ENCODE peak calls at places on chromosomes 12 and 14, in eight cellular contexts. O is fibroblast of mammary gland, H is cardiac fibroblast, G is tibial artery, T is choroid plexus epithelial cell, D is myocyte, K is heart left ventricle, Z is transverse colon. W is an unnamed sample.
A peak's percentile ranks its signal among the peaks of the same experiment; 100 is the strongest.

GRCh38 chr12:7989827-7990491 is 42.6 kb upstream of the FOXJ2 start:
- DNase-seq in O (no peak), H (peak; percentile 19), G (peak; percentile 63), T (no peak), D (no peak), K (peak; percentile 30), Z (peak; percentile 21), W (no peak)

GRCh38 chr12:25256826-25257225 is 6.1 kb upstream of the KRAS start:
- DNase-seq in O (no peak), H (no peak), G (no peak), T (no peak), D (no peak), K (no peak), Z (no peak), W (no peak)

GRCh38 chr14:21264025-21264801 is 5.0 kb downstream of the HNRNPC start:
- DNase-seq in O (peak; percentile 92), H (peak; percentile 87), G (no peak), T (peak; percentile 88), D (no peak), K (no peak), Z (no peak), W (peak; percentile 69)

GRCh38 chr12:132675753-132676152 is 11.4 kb downstream of the POLE start:
- DNase-seq in O (no peak), H (no peak), G (no peak), T (no peak), D (no peak), K (no peak), Z (peak; percentile 70), W (no peak)

GRCh38 chr12:3445127-3445978 is 45.6 kb upstream of the PRMT8 start:
- DNase-seq in O (no peak), H (no peak), G (no peak), T (no peak), D (no peak), K (no peak), Z (peak; percentile 16), W (no peak)

GRCh38 chr14:56195219-56195618 is 77.0 kb downstream of the PELI2 start:
- DNase-seq in O (no peak), H (no peak), G (no peak), T (peak; percentile 8), D (no peak), K (no peak), Z (no peak), W (peak; percentile 26)

GRCh38 chr12:102427542-102427923 is 52.8 kb downstream of the IGF1 start:
- DNase-seq in O (no peak), H (no peak), G (no peak), T (no peak), D (peak; percentile 13), K (peak; percentile 39), Z (no peak), W (no peak)

GRCh38 chr14:73238262-73238852 is 1.1 kb downstream of the PAPLN start:
- DNase-seq in O (peak; percentile 82), H (peak; percentile 75), G (peak; percentile 22), T (peak; percentile 94), D (peak; percentile 79), K (no peak), Z (no peak), W (peak; percentile 58)

GRCh38 chr12:15274561-15274967 is 47.7 kb upstream of the PTPRO start:
- DNase-seq in O (peak; percentile 88), H (peak; percentile 73), G (no peak), T (peak; percentile 65), D (no peak), K (no peak), Z (peak; percentile 41), W (peak; percentile 30)

GRCh38 chr14:96631030-96631429 is 128.8 kb downstream of the PAPOLA start:
- DNase-seq in O (no peak), H (no peak), G (no peak), T (no peak), D (no peak), K (no peak), Z (peak; percentile 5), W (no peak)

GRCh38 chr12:106386836-106387555 is 29.4 kb downstream of the POLR3B start:
- DNase-seq in O (peak; percentile 3), H (peak; percentile 40), G (no peak), T (peak; percentile 46), D (peak; percentile 39), K (no peak), Z (no peak), W (no peak)

GRCh38 chr14:84129028-84129427 is 1400.9 kb upstream of the FLRT2 start:
- DNase-seq in O (no peak), H (no peak), G (no peak), T (no peak), D (no peak), K (no peak), Z (no peak), W (no peak)

GRCh38 chr12:66647034-66647691 is 31.7 kb downstream of the GRIP1 start:
- DNase-seq in O (peak; percentile 96), H (peak; percentile 74), G (no peak), T (peak; percentile 91), D (peak; percentile 52), K (no peak), Z (no peak), W (peak; percentile 85)

GRCh38 chr14:34059925-34060746 is 109.3 kb upstream of the EGLN3 start:
- DNase-seq in O (peak; percentile 62), H (peak; percentile 65), G (peak; percentile 72), T (peak; percentile 65), D (peak; percentile 87), K (peak; percentile 84), Z (peak; percentile 87), W (peak; percentile 60)

GRCh38 chr14:77052281-77053044 is 24.0 kb upstream of the IRF2BPL start:
- DNase-seq in O (no peak), H (peak; percentile 51), G (no peak), T (no peak), D (peak; percentile 75), K (no peak), Z (no peak), W (no peak)

GRCh38 chr14:53062856-53063255 is 90.3 kb downstream of the DDHD1 start:
- DNase-seq in O (peak; percentile 37), H (peak; percentile 82), G (no peak), T (peak; percentile 34), D (peak; percentile 54), K (no peak), Z (no peak), W (no peak)

GRCh38 chr14:66009104-66009503 is 477.1 kb upstream of the CCDC196 start:
- DNase-seq in O (peak; percentile 73), H (peak; percentile 71), G (peak; percentile 22), T (peak; percentile 87), D (no peak), K (no peak), Z (no peak), W (peak; percentile 34)

GRCh38 chr12:15858348-15858747 is 23.8 kb upstream of the STRAP start:
- DNase-seq in O (no peak), H (no peak), G (no peak), T (no peak), D (no peak), K (no peak), Z (no peak), W (no peak)

GRCh38 chr14:90828642-90829487 is 12.6 kb upstream of the TTC7B start:
- DNase-seq in O (no peak), H (no peak), G (no peak), T (peak; percentile 27), D (no peak), K (no peak), Z (peak; percentile 33), W (no peak)

GRCh38 chr12:8018666-8019581 is 13.6 kb upstream of the FOXJ2 start:
- DNase-seq in O (no peak), H (no peak), G (no peak), T (no peak), D (peak; percentile 10), K (no peak), Z (no peak), W (peak; percentile 45)

GRCh38 chr12:70719672-70720420 is 82.6 kb upstream of the PTPRB start:
- DNase-seq in O (peak; percentile 31), H (peak; percentile 60), G (peak; percentile 32), T (peak; percentile 68), D (peak; percentile 55), K (peak; percentile 39), Z (no peak), W (peak; percentile 26)

GRCh38 chr12:79071498-79071897 is 206.9 kb downstream of the SYT1 start:
- DNase-seq in O (no peak), H (no peak), G (no peak), T (no peak), D (no peak), K (no peak), Z (no peak), W (no peak)

GRCh38 chr14:105126126-105126969 is 42.2 kb downstream of the JAG2 start:
- DNase-seq in O (no peak), H (no peak), G (no peak), T (no peak), D (no peak), K (peak; percentile 6), Z (no peak), W (no peak)

GRCh38 chr14:104011824-104012517 is 69.6 kb upstream of the RD3L start:
- DNase-seq in O (no peak), H (no peak), G (no peak), T (peak; percentile 10), D (peak; percentile 24), K (no peak), Z (no peak), W (no peak)

GRCh38 chr14:51495319-51495718 is 156.4 kb upstream of the FRMD6 start:
- DNase-seq in O (no peak), H (peak; percentile 46), G (no peak), T (no peak), D (no peak), K (no peak), Z (no peak), W (no peak)

GRCh38 chr12:109719123-109720022 is 5.7 kb downstream of the FAM222A start:
- DNase-seq in O (no peak), H (no peak), G (no peak), T (peak; percentile 22), D (peak; percentile 51), K (no peak), Z (no peak), W (no peak)

GRCh38 chr12:45257185-45257585 is 41.3 kb downstream of the ANO6 start:
- DNase-seq in O (no peak), H (no peak), G (no peak), T (no peak), D (no peak), K (no peak), Z (no peak), W (no peak)

GRCh38 chr12:8780389-8780788 is 42.0 kb upstream of the A2ML1 start:
- DNase-seq in O (peak; percentile 42), H (peak; percentile 51), G (no peak), T (peak; percentile 80), D (peak; percentile 30), K (no peak), Z (no peak), W (peak; percentile 56)

GRCh38 chr12:54028324-54029201 is at the start of gene HOXC6:
- DNase-seq in O (peak; percentile 89), H (peak; percentile 7), G (no peak), T (no peak), D (peak; percentile 80), K (no peak), Z (no peak), W (no peak)

GRCh38 chr14:23951590-23952143 is 1.9 kb upstream of the DHRS4 start:
- DNase-seq in O (no peak), H (no peak), G (no peak), T (no peak), D (no peak), K (no peak), Z (no peak), W (no peak)

GRCh38 chr12:51217133-51217967 is 512 bp downstream of the POU6F1 start:
- DNase-seq in O (peak; percentile 15), H (no peak), G (peak; percentile 58), T (peak; percentile 26), D (peak; percentile 68), K (peak; percentile 61), Z (peak; percentile 72), W (peak; percentile 53)